ENCODE peak calls at places on chromosomes 1 and 21, in four cellular contexts. One of them, this sample, is unnamed.

GRCh38 chr1:201140941-201141260 is 13.4 kb downstream of the TMEM9 start:
- DNase-seq in K562: no peak
- DNase-seq in GM12878: no peak
- DNase-seq in GM12891: no peak
- DNase-seq in this sample: no peak

GRCh38 chr1:90204036-90204594 is 209.2 kb downstream of the ZNF326 start:
- DNase-seq in GM12891: no peak
- DNase-seq in GM12878: no peak
- DNase-seq in K562: no peak
- DNase-seq in this sample: no peak

GRCh38 chr1:232378266-232379041 is 251.5 kb downstream of the SIPA1L2 start:
- DNase-seq in GM12891: no peak
- DNase-seq in K562: no peak
- DNase-seq in GM12878: no peak
- DNase-seq in this sample: no peak

GRCh38 chr1:63190171-63190570 is 132.2 kb upstream of the FOXD3 start:
- DNase-seq in GM12891: no peak
- DNase-seq in K562: no peak
- DNase-seq in GM12878: no peak
- DNase-seq in this sample: no peak

GRCh38 chr21:25891596-25891995 is 156.8 kb downstream of the GABPA start:
- DNase-seq in GM12891: no peak
- DNase-seq in K562: no peak
- DNase-seq in GM12878: no peak
- DNase-seq in this sample: no peak

GRCh38 chr1:105073660-105074059 is 1324.0 kb downstream of the AMY1C start:
- DNase-seq in GM12891: no peak
- DNase-seq in K562: no peak
- DNase-seq in GM12878: no peak
- DNase-seq in this sample: no peak

GRCh38 chr1:159177273-159177907 is 6.0 kb downstream of the CADM3 start:
- DNase-seq in GM12878: no peak
- DNase-seq in K562: peak; percentile 62
- DNase-seq in GM12891: no peak
- DNase-seq in this sample: peak; percentile 53

GRCh38 chr1:117147856-117148588 is 26.5 kb upstream of the TRIM45 start:
- DNase-seq in GM12891: no peak
- DNase-seq in GM12878: no peak
- DNase-seq in K562: no peak
- DNase-seq in this sample: no peak

GRCh38 chr1:154348429-154349076 is 23.2 kb downstream of the ATP8B2 start:
- DNase-seq in GM12891: no peak
- DNase-seq in K562: peak; percentile 84
- DNase-seq in GM12878: no peak
- DNase-seq in this sample: peak; percentile 31

GRCh38 chr1:216461466-216461865 is 38.2 kb upstream of the USH2A start:
- DNase-seq in GM12878: no peak
- DNase-seq in K562: no peak
- DNase-seq in GM12891: no peak
- DNase-seq in this sample: no peak

GRCh38 chr1:26317612-26318337 is at the start of gene CD52:
- DNase-seq in K562: peak; percentile 86
- DNase-seq in GM12878: peak; percentile 65
- DNase-seq in GM12891: peak; percentile 67
- DNase-seq in this sample: peak; percentile 38

GRCh38 chr1:14190508-14190907 is 408.0 kb upstream of the KAZN start:
- DNase-seq in GM12878: no peak
- DNase-seq in GM12891: no peak
- DNase-seq in K562: no peak
- DNase-seq in this sample: no peak

GRCh38 chr1:201011616-201012015 is 11.9 kb downstream of the KIF21B start:
- DNase-seq in K562: no peak
- DNase-seq in GM12878: no peak
- DNase-seq in GM12891: no peak
- DNase-seq in this sample: no peak

GRCh38 chr1:10615932-10616671 is 141.4 kb downstream of the PEX14 start:
- DNase-seq in GM12878: no peak
- DNase-seq in GM12891: no peak
- DNase-seq in K562: no peak
- DNase-seq in this sample: no peak

GRCh38 chr1:118185083-118185899 is at the start of gene SPAG17:
- DNase-seq in GM12891: peak; percentile 4
- DNase-seq in GM12878: no peak
- DNase-seq in K562: peak; percentile 79
- DNase-seq in this sample: peak; percentile 1

GRCh38 chr1:245698860-245699259 is 544.1 kb downstream of the KIF26B start:
- DNase-seq in K562: no peak
- DNase-seq in GM12878: no peak
- DNase-seq in GM12891: no peak
- DNase-seq in this sample: no peak

GRCh38 chr1:3077081-3077480 is 8.1 kb downstream of the PRDM16 start:
- DNase-seq in K562: no peak
- DNase-seq in GM12878: no peak
- DNase-seq in GM12891: no peak
- DNase-seq in this sample: no peak

GRCh38 chr1:203322480-203323179 is 17.3 kb downstream of the BTG2 start:
- DNase-seq in K562: no peak
- DNase-seq in GM12878: no peak
- DNase-seq in GM12891: no peak
- DNase-seq in this sample: no peak

GRCh38 chr1:14723401-14723800 is 124.9 kb downstream of the KAZN start:
- DNase-seq in GM12878: no peak
- DNase-seq in K562: no peak
- DNase-seq in GM12891: no peak
- DNase-seq in this sample: no peak

GRCh38 chr1:31701137-31701736 is 2.6 kb downstream of the COL16A1 start:
- DNase-seq in GM12878: no peak
- DNase-seq in GM12891: no peak
- DNase-seq in K562: peak; percentile 80
- DNase-seq in this sample: peak; percentile 80
- TF ChIP-seq SPI1 in GM12878: no peak
- TF ChIP-seq SPI1 in GM12891: no peak
- TF ChIP-seq SPI1 in K562: no peak
- TF ChIP-seq SPI1 in this sample: no peak

DNA sequence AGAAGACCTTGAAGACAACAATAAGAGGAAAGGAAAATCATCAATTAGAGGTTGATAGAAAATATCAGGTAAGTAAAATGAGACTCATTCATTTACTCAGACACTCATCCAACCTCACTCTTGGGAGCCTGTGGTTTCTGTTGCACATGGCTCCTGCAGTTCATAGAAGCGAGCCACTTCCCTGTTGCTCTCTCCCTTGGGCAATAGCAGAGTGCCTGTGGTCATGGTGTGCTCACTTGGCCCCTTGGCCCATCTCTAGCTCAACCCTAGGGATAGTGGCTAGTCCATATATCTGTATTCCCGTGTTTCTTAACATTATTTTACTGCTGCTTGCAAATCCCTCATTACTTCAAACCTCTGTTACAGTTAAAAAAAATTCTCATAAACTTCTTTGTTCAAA is 368.6 kb downstream of the PTPRC start:
- DNase-seq in GM12891: no peak
- DNase-seq in GM12878: no peak
- DNase-seq in K562: no peak
- DNase-seq in this sample: peak; percentile 66
- TF ChIP-seq SPI1 in GM12891: no peak
- TF ChIP-seq SPI1 in GM12878: peak; percentile 17
- TF ChIP-seq SPI1 in K562: no peak
- TF ChIP-seq SPI1 in this sample: peak; percentile 92

GRCh38 chr1:240241278-240241677 is 149.6 kb downstream of the FMN2 start:
- DNase-seq in GM12878: no peak
- DNase-seq in K562: no peak
- DNase-seq in GM12891: no peak
- DNase-seq in this sample: no peak

GRCh38 chr1:240245629-240246020 is 153.9 kb downstream of the FMN2 start:
- DNase-seq in K562: no peak
- DNase-seq in GM12878: no peak
- DNase-seq in GM12891: no peak
- DNase-seq in this sample: no peak

GRCh38 chr1:240242601-240243144 is 151.0 kb downstream of the FMN2 start:
- DNase-seq in GM12891: no peak
- DNase-seq in GM12878: no peak
- DNase-seq in K562: no peak
- DNase-seq in this sample: no peak

GRCh38 chr1:240247899-240248298 is 156.2 kb downstream of the FMN2 start:
- DNase-seq in GM12891: no peak
- DNase-seq in K562: no peak
- DNase-seq in GM12878: no peak
- DNase-seq in this sample: no peak

DNA sequence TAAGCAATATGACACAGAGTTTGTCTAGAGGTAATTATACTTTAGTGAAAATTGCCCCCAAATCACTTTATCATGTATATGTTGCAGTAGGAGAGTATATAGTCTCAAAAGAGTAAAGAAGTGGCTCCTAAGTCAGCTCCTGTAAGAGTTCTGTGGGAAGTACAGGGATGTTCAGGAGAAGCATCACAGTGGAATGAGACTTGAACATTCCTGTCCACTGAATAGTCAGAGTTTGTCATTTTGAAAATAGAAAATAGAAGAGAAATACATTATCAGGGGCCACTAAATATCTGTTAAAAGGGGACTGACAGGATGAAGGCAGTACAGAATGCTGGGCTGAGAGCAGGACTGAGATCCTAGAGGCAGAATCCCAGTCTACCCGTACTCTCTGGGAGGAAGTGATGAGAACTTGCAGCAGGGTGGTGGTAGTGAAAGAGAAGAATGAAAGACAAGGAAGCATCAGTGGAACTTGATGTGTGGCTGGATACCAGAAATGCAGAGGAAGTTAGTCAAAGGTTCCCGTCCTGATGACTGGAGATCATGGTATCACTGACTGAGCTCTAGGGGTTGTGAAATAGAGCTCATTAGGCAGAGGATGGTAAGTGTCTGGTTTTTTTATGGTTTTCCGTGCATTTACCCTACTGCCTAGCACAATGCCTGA is 153.4 kb downstream of the FMN2 start:
- DNase-seq in K562: no peak
- DNase-seq in GM12878: no peak
- DNase-seq in GM12891: no peak
- DNase-seq in this sample: no peak
- TF ChIP-seq SPI1 in K562: no peak
- TF ChIP-seq SPI1 in GM12878: no peak
- TF ChIP-seq SPI1 in GM12891: no peak
- TF ChIP-seq SPI1 in this sample: no peak

DNA sequence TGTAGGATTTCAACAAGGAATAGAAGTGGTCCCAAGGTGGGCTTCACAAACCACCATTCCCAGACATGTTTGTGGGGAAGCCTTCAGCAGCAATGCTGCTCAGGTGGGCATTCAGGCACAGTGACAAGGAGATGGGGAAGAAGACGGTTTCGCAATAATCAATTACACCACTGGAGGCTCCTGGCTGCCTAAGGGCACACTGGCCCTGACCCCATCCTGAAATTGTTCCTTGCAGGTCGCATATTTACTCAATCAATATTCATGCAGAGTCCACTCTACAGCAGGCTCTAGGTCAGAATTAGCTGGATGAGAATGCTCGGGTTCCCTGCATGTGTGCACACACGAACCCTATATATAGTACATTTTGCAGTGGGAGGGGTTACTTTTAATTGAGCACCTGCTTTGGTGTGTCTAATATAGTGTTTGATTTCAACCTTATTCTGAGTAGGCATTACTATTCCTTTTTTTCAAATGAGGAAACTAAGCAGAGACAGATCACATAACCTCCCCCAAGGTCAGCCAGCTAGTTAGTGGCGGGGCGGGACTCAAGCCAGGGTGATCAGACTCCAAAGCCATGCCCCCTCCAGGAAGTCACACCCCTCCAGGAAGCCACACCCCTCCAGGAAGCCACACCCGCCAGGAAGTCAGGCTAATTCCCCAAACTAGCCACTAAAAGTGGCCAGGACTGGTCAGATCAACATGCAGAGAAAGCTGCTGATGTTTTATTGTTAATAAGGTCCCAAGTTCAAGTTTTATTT is 106.5 kb downstream of the HLCS start:
- DNase-seq in K562: peak; percentile 96
- DNase-seq in GM12878: no peak
- DNase-seq in GM12891: no peak
- DNase-seq in this sample: peak; percentile 64
- TF ChIP-seq SPI1 in K562: peak; percentile 38
- TF ChIP-seq SPI1 in GM12878: no peak
- TF ChIP-seq SPI1 in GM12891: no peak
- TF ChIP-seq SPI1 in this sample: peak; percentile 15

GRCh38 chr1:54220004-54220811 is 20.2 kb downstream of the MRPL37 start:
- DNase-seq in K562: no peak
- DNase-seq in GM12878: no peak
- DNase-seq in GM12891: no peak
- DNase-seq in this sample: peak; percentile 55
- TF ChIP-seq SPI1 in K562: peak; percentile 27
- TF ChIP-seq SPI1 in GM12878: no peak
- TF ChIP-seq SPI1 in GM12891: no peak
- TF ChIP-seq SPI1 in this sample: peak; percentile 95

GRCh38 chr1:42932442-42932941 is 26.2 kb downstream of the SLC2A1 start:
- DNase-seq in K562: no peak
- DNase-seq in GM12878: no peak
- DNase-seq in GM12891: no peak
- DNase-seq in this sample: no peak

GRCh38 chr1:42929434-42930177 is 29.1 kb downstream of the SLC2A1 start:
- DNase-seq in GM12891: no peak
- DNase-seq in K562: peak; percentile 4
- DNase-seq in GM12878: no peak
- DNase-seq in this sample: no peak

GRCh38 chr1:42930178-42931107 is 28.2 kb downstream of the SLC2A1 start:
- DNase-seq in GM12891: no peak
- DNase-seq in GM12878: no peak
- DNase-seq in K562: no peak
- DNase-seq in this sample: no peak

GRCh38 chr1:42931911-42932422 is 26.7 kb downstream of the SLC2A1 start:
- DNase-seq in GM12891: peak; percentile 90
- DNase-seq in GM12878: peak; percentile 88
- DNase-seq in K562: peak; percentile 63
- DNase-seq in this sample: peak; percentile 91

DNA sequence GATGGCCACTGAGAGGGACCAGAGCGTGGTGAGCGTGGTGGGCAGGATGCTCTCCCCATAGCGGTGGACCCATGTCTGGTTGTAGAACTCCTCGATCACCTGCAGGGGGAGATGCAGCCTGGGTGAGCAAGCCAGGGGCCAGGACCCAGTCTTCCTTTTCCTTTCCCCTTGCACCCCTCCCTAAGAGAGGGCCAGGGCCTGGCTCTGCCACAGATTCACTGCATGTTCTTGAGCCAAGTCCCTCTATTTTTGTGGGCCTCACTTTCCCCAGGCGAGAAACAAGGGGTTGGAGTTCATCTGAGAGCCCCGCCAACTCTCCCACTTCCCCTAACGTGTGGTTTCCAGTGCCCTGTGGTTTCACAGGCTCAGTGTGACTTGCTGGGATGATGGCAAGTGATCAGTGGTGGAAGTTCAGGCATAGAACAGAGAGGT is 27.5 kb downstream of the SLC2A1 start:
- DNase-seq in GM12878: peak; percentile 69
- DNase-seq in K562: peak; percentile 83
- DNase-seq in GM12891: peak; percentile 72
- DNase-seq in this sample: peak; percentile 69
- TF ChIP-seq SPI1 in GM12878: peak; percentile 94
- TF ChIP-seq SPI1 in K562: peak; percentile 62
- TF ChIP-seq SPI1 in GM12891: peak; percentile 90
- TF ChIP-seq SPI1 in this sample: peak; percentile 96